ENCODE peak calls at places on chromosomes 6 and 20, in five cellular contexts. One of them, this sample, is unnamed.
A peak's percentile ranks its signal among the peaks of the same experiment; 100 is the strongest.

GRCh38 chr6:147222160-147222838 is 18.1 kb downstream of the STXBP5 start:
- DNase-seq in stimulated activated CD8-positive, alpha-beta memory T cell treated with anti-CD3 and anti-CD28 coated beads, Interleukin-2, amount 100 ng/mL, for 1 hour: no peak
- DNase-seq in GM19239: no peak
- DNase-seq in iris pigment epithelial cell: peak; percentile 49
- DNase-seq in T1000: no peak
- DNase-seq in this sample: no peak

GRCh38 chr6:39684790-39685485 is 40.3 kb downstream of the KIF6 start:
- DNase-seq in GM19239: no peak
- DNase-seq in stimulated activated CD8-positive, alpha-beta memory T cell treated with anti-CD3 and anti-CD28 coated beads, Interleukin-2, amount 100 ng/mL, for 1 hour: no peak
- DNase-seq in iris pigment epithelial cell: peak; percentile 15
- DNase-seq in T1000: no peak
- DNase-seq in this sample: no peak

GRCh38 chr20:49368596-49368995 is 90.7 kb upstream of the ZNFX1 start:
- DNase-seq in stimulated activated CD8-positive, alpha-beta memory T cell treated with anti-CD3 and anti-CD28 coated beads, Interleukin-2, amount 100 ng/mL, for 1 hour: no peak
- DNase-seq in iris pigment epithelial cell: no peak
- DNase-seq in GM19239: no peak
- DNase-seq in T1000: no peak
- DNase-seq in this sample: no peak

GRCh38 chr20:719816-720215 is 44.2 kb upstream of the SCRT2 start:
- DNase-seq in GM19239: no peak
- DNase-seq in stimulated activated CD8-positive, alpha-beta memory T cell treated with anti-CD3 and anti-CD28 coated beads, Interleukin-2, amount 100 ng/mL, for 1 hour: no peak
- DNase-seq in T1000: no peak
- DNase-seq in iris pigment epithelial cell: no peak
- DNase-seq in this sample: no peak

GRCh38 chr6:166877906-166878305 is 78.4 kb downstream of the RNASET2 start:
- DNase-seq in GM19239: no peak
- DNase-seq in T1000: no peak
- DNase-seq in iris pigment epithelial cell: peak; percentile 4
- DNase-seq in stimulated activated CD8-positive, alpha-beta memory T cell treated with anti-CD3 and anti-CD28 coated beads, Interleukin-2, amount 100 ng/mL, for 1 hour: no peak
- DNase-seq in this sample: no peak

GRCh38 chr6:72739368-72739779 is 117.5 kb downstream of the KCNQ5 start:
- DNase-seq in T1000: no peak
- DNase-seq in iris pigment epithelial cell: no peak
- DNase-seq in stimulated activated CD8-positive, alpha-beta memory T cell treated with anti-CD3 and anti-CD28 coated beads, Interleukin-2, amount 100 ng/mL, for 1 hour: no peak
- DNase-seq in GM19239: no peak
- DNase-seq in this sample: no peak

GRCh38 chr20:31842471-31843157 is 2.8 kb downstream of the FOXS1 start:
- DNase-seq in iris pigment epithelial cell: peak; percentile 78
- DNase-seq in T1000: no peak
- DNase-seq in GM19239: no peak
- DNase-seq in stimulated activated CD8-positive, alpha-beta memory T cell treated with anti-CD3 and anti-CD28 coated beads, Interleukin-2, amount 100 ng/mL, for 1 hour: no peak
- DNase-seq in this sample: no peak

GRCh38 chr20:51337126-51337805 is 205.3 kb downstream of the NFATC2 start:
- DNase-seq in T1000: no peak
- DNase-seq in iris pigment epithelial cell: peak; percentile 42
- DNase-seq in stimulated activated CD8-positive, alpha-beta memory T cell treated with anti-CD3 and anti-CD28 coated beads, Interleukin-2, amount 100 ng/mL, for 1 hour: no peak
- DNase-seq in GM19239: no peak
- DNase-seq in this sample: no peak

GRCh38 chr6:36067374-36068011 is 39.9 kb downstream of the MAPK14 start:
- DNase-seq in T1000: no peak
- DNase-seq in stimulated activated CD8-positive, alpha-beta memory T cell treated with anti-CD3 and anti-CD28 coated beads, Interleukin-2, amount 100 ng/mL, for 1 hour: no peak
- DNase-seq in GM19239: no peak
- DNase-seq in iris pigment epithelial cell: peak; percentile 58
- DNase-seq in this sample: no peak